ENCODE peak calls at places on chromosome 17, in five cellular contexts. H is GM12878, W is SK-N-SH, F is GM23248, Y is mammary epithelial cell. Z is an unnamed sample.

GRCh38 chr17:560379-560935 is 154.2 kb downstream of the VPS53 start:
- DNase-seq in H (no peak), W (no peak), F (peak; percentile 83), Y (peak; percentile 58), Z (no peak)

GRCh38 chr17:10059684-10060211 is 138.7 kb downstream of the GAS7 start:
- DNase-seq in H (peak; percentile 95), W (no peak), F (peak; percentile 38), Y (no peak), Z (peak; percentile 39)

GRCh38 chr17:30375661-30376060 is 3.1 kb upstream of the CPD start:
- DNase-seq in H (no peak), W (no peak), F (peak; percentile 32), Y (no peak), Z (no peak)

GRCh38 chr17:7651097-7651958 is 602 bp downstream of the ATP1B2 start:
- DNase-seq in H (no peak), W (peak; percentile 81), F (no peak), Y (no peak), Z (peak; percentile 55)

GRCh38 chr17:7404737-7405412 is 978 bp upstream of the TMEM256 start:
- DNase-seq in H (no peak), W (peak; percentile 89), F (peak; percentile 83), Y (no peak), Z (no peak)

GRCh38 chr17:44397479-44398440 is 8.3 kb upstream of the ITGA2B start:
- DNase-seq in H (no peak), W (no peak), F (no peak), Y (no peak), Z (no peak)

GRCh38 chr17:79835953-79836951 is 3.0 kb downstream of the CBX4 start:
- DNase-seq in H (no peak), W (no peak), F (no peak), Y (no peak), Z (peak; percentile 89)

GRCh38 chr17:49290690-49291326 is 60.2 kb upstream of the PHOSPHO1 start:
- DNase-seq in H (no peak), W (peak; percentile 50), F (peak; percentile 60), Y (no peak), Z (peak; percentile 53)

GRCh38 chr17:58534901-58535421 is 20.5 kb upstream of the MTMR4 start:
- DNase-seq in H (no peak), W (no peak), F (peak; percentile 80), Y (peak; percentile 74), Z (no peak)

GRCh38 chr17:81049372-81049911 is 14.5 kb downstream of the BAIAP2 start:
- DNase-seq in H (peak; percentile 17), W (no peak), F (no peak), Y (no peak), Z (no peak)

GRCh38 chr17:65762973-65763372 is 201.5 kb upstream of the AXIN2 start:
- DNase-seq in H (no peak), W (no peak), F (no peak), Y (no peak), Z (no peak)

GRCh38 chr17:37066322-37066905 is 117.7 kb downstream of the AATF start:
- DNase-seq in H (no peak), W (no peak), F (no peak), Y (no peak), Z (no peak)

GRCh38 chr17:66944365-66945203 is 19.9 kb upstream of the CACNG4 start:
- DNase-seq in H (no peak), W (peak; percentile 59), F (peak; percentile 33), Y (no peak), Z (peak; percentile 47)

GRCh38 chr17:65085397-65085796 is 28.9 kb upstream of the GNA13 start:
- DNase-seq in H (no peak), W (no peak), F (no peak), Y (no peak), Z (no peak)

GRCh38 chr17:77723071-77723908 is 235.2 kb upstream of the TNRC6C start:
- DNase-seq in H (no peak), W (no peak), F (no peak), Y (no peak), Z (no peak)

GRCh38 chr17:348012-348411 is 4.6 kb downstream of the RPH3AL start:
- DNase-seq in H (no peak), W (no peak), F (no peak), Y (no peak), Z (no peak)

GRCh38 chr17:56478836-56479447 is 114.6 kb upstream of the NOG start:
- DNase-seq in H (no peak), W (peak; percentile 21), F (peak; percentile 35), Y (peak; percentile 32), Z (peak; percentile 38)

DNA sequence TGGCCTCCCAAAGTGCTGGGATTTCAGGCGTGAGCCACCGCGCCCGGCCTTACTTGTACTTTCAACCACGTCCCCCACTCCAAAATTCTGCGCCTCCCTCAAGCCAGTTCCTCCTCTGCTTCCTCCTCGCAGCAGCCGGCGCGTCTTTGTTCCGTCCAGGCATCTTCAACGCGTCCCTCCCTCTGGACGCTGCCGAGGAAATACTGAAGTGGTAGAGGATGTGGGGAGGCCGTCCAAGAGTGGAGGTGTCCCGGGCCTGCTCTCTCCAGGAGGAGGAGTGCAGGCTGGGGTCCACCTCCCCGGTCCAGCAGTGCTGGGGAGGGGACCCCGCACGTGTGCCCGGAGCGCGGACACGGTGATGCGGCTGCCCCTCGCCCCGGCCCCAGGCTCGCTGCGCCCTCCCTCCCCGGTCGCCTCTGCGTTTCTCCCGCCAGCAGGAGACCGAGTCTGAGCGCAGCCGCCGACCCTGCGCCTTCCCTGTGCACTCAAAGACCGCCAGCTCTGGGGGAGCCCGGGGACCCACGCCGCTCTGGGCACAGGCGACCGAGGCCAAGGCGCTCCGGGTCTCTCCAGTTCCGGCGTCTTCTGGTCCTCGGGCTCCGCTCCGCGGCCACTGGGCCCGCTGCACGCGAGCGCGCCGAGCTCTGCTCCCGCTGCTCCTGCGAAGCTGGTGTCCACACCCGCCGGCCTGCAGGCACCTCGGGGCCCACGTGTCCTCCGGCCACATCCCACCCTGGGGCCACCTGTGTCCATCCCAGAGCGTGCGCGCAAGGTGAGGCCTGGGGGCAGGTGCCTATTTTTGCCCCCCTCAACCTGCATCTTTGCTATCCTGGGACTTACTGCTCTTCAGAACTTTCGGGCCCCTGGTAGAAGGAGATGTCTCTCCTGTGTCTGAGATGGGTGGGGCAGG is 31.7 kb downstream of the OSBPL7 start:
- DNase-seq in H (no peak), W (peak; percentile 96), F (peak; percentile 78), Y (peak; percentile 50), Z (peak; percentile 69)
- H2AFZ ChIP-seq in H (no peak overlapping the region), W (peak overlapping the region; percentile 58), F (peak overlapping the region; percentile 58), Y (peak overlapping the region; percentile 62), Z (peak overlapping the region; percentile 63)

DNA sequence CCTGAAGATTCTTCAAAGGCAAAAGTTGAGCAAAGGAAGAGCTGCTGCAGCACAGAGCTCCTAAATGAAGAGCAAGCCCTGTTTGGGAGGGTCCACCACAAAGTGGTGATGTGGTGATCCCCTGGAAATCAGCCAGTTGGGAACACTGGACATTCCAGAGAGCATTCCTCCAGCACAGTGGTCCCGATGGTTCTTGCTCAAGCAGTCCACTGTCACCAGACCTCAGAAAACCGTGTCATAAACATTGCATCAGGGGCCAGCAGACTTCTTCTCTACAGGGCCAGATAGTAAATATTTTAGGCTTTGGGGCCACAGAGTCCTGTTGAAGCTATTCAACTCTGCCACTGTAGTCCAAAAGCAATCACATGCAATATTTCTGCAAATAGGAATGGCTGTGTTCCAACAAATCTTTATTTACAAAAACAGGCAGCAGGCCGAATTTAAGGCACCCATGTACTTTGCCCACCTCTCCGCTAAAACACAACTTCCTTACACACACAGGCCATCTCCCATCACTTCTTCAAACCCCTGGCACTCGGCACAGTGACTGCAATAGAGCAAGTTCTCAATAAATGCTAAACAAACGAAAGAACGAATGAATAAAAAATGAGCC is 21.0 kb downstream of the SLC39A11 start:
- DNase-seq in H (no peak), W (no peak), F (peak; percentile 49), Y (no peak), Z (no peak)
- H3K27ac ChIP-seq in H (no peak overlapping the region), W (no peak overlapping the region), F (no peak overlapping the region), Y (no peak overlapping the region), Z (no peak overlapping the region)

GRCh38 chr17:34423978-34424813 is 61.2 kb upstream of the CCL1 start:
- DNase-seq in H (no peak), W (no peak), F (no peak), Y (no peak), Z (no peak)
- H3K4me3 ChIP-seq in H (no peak overlapping the region), W (no peak overlapping the region), F (no peak overlapping the region), Y (no peak overlapping the region), Z (no peak overlapping the region)

GRCh38 chr17:31523862-31524730 is 132.6 kb downstream of the RAB11FIP4 start:
- DNase-seq in H (no peak), W (no peak), F (no peak), Y (no peak), Z (no peak)
- H2AFZ ChIP-seq in H (no peak overlapping the region), W (no peak overlapping the region), F (no peak overlapping the region), Y (no peak overlapping the region), Z (no peak overlapping the region)

DNA sequence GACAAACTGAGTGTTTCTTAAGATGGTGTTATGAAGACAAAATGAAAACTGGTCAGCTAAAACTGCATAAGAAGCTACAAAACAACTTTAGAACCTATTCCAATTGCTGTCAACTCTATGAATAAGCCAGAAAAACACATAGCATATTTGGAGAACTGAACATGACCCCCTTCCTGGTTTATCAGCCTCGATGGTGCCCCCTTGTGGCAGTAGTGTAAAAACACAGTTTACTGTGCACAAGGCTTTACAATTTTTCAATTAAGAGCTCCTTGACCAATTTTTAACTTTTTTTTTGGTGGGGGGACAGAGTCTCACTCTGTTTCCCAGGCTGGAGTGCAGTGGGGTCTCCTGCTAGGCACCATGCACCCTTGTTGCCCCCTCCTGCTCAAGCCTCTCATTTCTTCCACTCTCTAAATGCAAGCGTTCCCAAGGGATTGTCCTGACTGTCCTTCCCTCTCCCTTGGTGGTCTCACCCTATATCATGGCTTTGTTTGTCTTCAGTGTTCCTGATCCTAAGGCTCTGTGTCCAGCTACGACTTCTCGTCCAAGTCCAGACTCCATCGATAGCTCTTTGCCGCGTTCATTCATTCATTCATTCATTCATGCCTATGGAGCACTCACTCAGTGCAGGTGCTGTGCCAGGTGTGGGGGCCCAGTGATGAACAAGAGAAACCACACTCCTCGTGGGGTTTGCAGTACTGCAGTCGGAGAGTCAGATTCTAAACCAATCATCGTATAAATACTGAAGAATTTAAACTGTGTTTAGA is 7.5 kb downstream of the EIF1 start:
- DNase-seq in H (no peak), W (peak; percentile 73), F (peak; percentile 90), Y (peak; percentile 58), Z (peak; percentile 89)
- H3K27ac ChIP-seq in H (no peak overlapping the region), W (no peak overlapping the region), F (no peak overlapping the region), Y (no peak overlapping the region), Z (no peak overlapping the region)

DNA sequence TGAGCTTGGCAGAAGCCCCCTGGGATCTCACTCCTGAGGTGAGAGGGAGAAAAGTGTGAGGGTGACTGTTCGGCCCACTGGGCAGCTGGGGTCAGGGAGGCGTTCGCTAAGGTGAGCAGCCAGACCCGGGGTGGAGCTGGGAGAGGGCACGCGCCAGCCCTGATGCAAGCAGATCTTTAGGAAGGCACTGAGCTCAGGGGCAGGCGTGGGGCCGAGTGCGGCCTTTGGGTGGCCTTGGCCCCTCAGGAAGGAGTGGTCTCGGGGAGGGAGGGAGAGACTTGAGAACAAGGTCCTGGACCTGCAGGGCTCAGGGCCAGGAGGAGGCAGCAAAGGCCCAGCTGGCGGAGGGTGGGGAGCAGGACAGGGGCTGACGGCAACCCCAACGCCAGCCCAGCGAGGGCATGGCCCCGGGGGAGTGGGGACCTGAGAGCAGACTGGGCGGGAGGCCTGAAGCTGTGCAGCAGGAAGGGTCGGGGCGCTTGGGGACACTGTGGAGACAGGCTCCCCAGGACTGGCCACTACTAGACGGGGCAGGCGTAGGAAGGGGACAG is 14.5 kb upstream of the WDR45B start:
- DNase-seq in H (no peak), W (no peak), F (no peak), Y (no peak), Z (no peak)
- H3K4me3 ChIP-seq in H (no peak overlapping the region), W (no peak overlapping the region), F (no peak overlapping the region), Y (no peak overlapping the region), Z (no peak overlapping the region)

DNA sequence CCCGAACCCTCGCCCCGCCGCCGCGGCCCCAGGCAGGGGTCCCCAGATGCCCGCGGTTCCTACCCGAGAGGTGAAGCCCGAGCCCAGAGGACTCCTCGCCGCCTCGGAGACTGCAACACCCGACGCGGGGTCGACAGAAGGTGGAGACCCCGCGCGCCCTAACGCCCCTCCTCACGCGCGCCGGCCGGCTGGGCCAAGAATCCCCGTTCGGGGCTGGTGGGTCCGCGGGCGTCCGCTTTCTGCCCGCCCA is 515 bp downstream of the SUMO2 start:
- DNase-seq in H (no peak), W (no peak), F (no peak), Y (no peak), Z (no peak)
- H2AFZ ChIP-seq in H (peak overlapping the region; percentile 34), W (no peak overlapping the region), F (peak overlapping the region; percentile 46), Y (peak overlapping the region; percentile 95), Z (peak overlapping the region; percentile 51)

Z was measured in hepatocyte.